ENCODE peak calls at places on chromosomes 13 and 19, in six cellular contexts. E is occipital lobe, I is NB4, Z is sciatic nerve, T is colonic mucosa, B is NCI-H774. U is an unnamed sample.

GRCh38 chr13:101736551-101736950 is 284.1 kb downstream of the ITGBL1 start:
- DNase-seq in E (no peak), I (no peak), Z (no peak), T (no peak), B (no peak), U (no peak)

GRCh38 chr13:65339236-65339635 is 1890.9 kb downstream of the PCDH9 start:
- DNase-seq in E (no peak), I (no peak), Z (no peak), T (no peak), B (no peak), U (no peak)

GRCh38 chr19:46748325-46749109 is 2.3 kb upstream of the STRN4 start:
- DNase-seq in E (no peak), I (peak), Z (peak), T (peak), B (no peak), U (no peak)

GRCh38 chr19:35462476-35462953 is 14.5 kb downstream of the FFAR2 start:
- DNase-seq in E (no peak), I (peak), Z (no peak), T (peak), B (no peak), U (no peak)

GRCh38 chr19:2702170-2703076 is at the start of gene GNG7:
- DNase-seq in E (peak), I (peak), Z (peak), T (peak), B (no peak), U (no peak)

GRCh38 chr13:95235944-95236343 is 65.3 kb downstream of the ABCC4 start:
- DNase-seq in E (no peak), I (no peak), Z (no peak), T (no peak), B (no peak), U (peak)

GRCh38 chr19:48329167-48329891 is 4.0 kb downstream of the EMP3 start:
- DNase-seq in E (no peak), I (peak), Z (no peak), T (no peak), B (no peak), U (no peak)

GRCh38 chr13:34116651-34117050 is 298.7 kb downstream of the RFC3 start:
- DNase-seq in E (no peak), I (no peak), Z (no peak), T (no peak), B (no peak), U (no peak)

GRCh38 chr13:25905411-25906010 is 146.3 kb downstream of the SHISA2 start:
- DNase-seq in E (no peak), I (no peak), Z (no peak), T (peak), B (no peak), U (no peak)